ENCODE peak calls at places on chromosomes 4 and X, in four cellular contexts. One of them, this sample, is unnamed.
A peak's percentile ranks its signal among the peaks of the same experiment; 100 is the strongest.

GRCh38 chr4:121050251-121050650 is 22.1 kb downstream of the NDNF start:
- DNase-seq in foreskin fibroblast: peak; percentile 47
- DNase-seq in astrocyte of the spinal cord: peak; percentile 32
- DNase-seq in Calu3: no peak
- DNase-seq in this sample: no peak

GRCh38 chr4:169164669-169165415 is 105.9 kb downstream of the SH3RF1 start:
- DNase-seq in foreskin fibroblast: peak; percentile 71
- DNase-seq in astrocyte of the spinal cord: peak; percentile 30
- DNase-seq in Calu3: no peak
- DNase-seq in this sample: no peak

GRCh38 chrX:143615851-143616250 is 20.1 kb downstream of the SLITRK4 start:
- DNase-seq in foreskin fibroblast: no peak
- DNase-seq in astrocyte of the spinal cord: peak; percentile 37
- DNase-seq in Calu3: no peak
- DNase-seq in this sample: no peak

GRCh38 chr4:116005806-116006088 is 892.3 kb upstream of the NDST4 start:
- DNase-seq in foreskin fibroblast: no peak
- DNase-seq in astrocyte of the spinal cord: no peak
- DNase-seq in Calu3: no peak
- DNase-seq in this sample: no peak

GRCh38 chrX:111353810-111354209 is 58.2 kb downstream of the DCX start:
- DNase-seq in foreskin fibroblast: no peak
- DNase-seq in astrocyte of the spinal cord: peak; percentile 52
- DNase-seq in Calu3: no peak
- DNase-seq in this sample: no peak

GRCh38 chrX:72475952-72476668 is 96.5 kb downstream of the HDAC8 start:
- DNase-seq in foreskin fibroblast: no peak
- DNase-seq in astrocyte of the spinal cord: peak; percentile 5
- DNase-seq in Calu3: no peak
- DNase-seq in this sample: no peak

GRCh38 chrX:23705235-23705634 is 37.8 kb downstream of the ACOT9 start:
- DNase-seq in foreskin fibroblast: no peak
- DNase-seq in astrocyte of the spinal cord: no peak
- DNase-seq in Calu3: no peak
- DNase-seq in this sample: no peak

GRCh38 chr4:112083587-112084347 is 61.5 kb upstream of the FAM241A start:
- DNase-seq in foreskin fibroblast: peak; percentile 32
- DNase-seq in astrocyte of the spinal cord: peak; percentile 26
- DNase-seq in Calu3: no peak
- DNase-seq in this sample: no peak

GRCh38 chrX:19863237-19864223 is 23.9 kb downstream of the SH3KBP1 start:
- DNase-seq in foreskin fibroblast: no peak
- DNase-seq in astrocyte of the spinal cord: no peak
- DNase-seq in Calu3: no peak
- DNase-seq in this sample: no peak

GRCh38 chr4:139903845-139904244 is 238.2 kb downstream of the MGST2 start:
- DNase-seq in foreskin fibroblast: peak; percentile 47
- DNase-seq in astrocyte of the spinal cord: no peak
- DNase-seq in Calu3: no peak
- DNase-seq in this sample: no peak

GRCh38 chr4:3416270-3416669 is 25.5 kb upstream of the HGFAC start:
- DNase-seq in foreskin fibroblast: no peak
- DNase-seq in astrocyte of the spinal cord: no peak
- DNase-seq in Calu3: no peak
- DNase-seq in this sample: no peak

GRCh38 chrX:14095702-14096101 is 66.0 kb upstream of the GEMIN8 start:
- DNase-seq in foreskin fibroblast: peak; percentile 77
- DNase-seq in astrocyte of the spinal cord: peak; percentile 42
- DNase-seq in Calu3: peak; percentile 33
- DNase-seq in this sample: peak; percentile 41

GRCh38 chrX:45351478-45351877 is 150.8 kb upstream of the DIPK2B start:
- DNase-seq in foreskin fibroblast: peak; percentile 82
- DNase-seq in astrocyte of the spinal cord: peak; percentile 60
- DNase-seq in Calu3: no peak
- DNase-seq in this sample: no peak

GRCh38 chr4:183507928-183508327 is 3.1 kb downstream of the ING2 start:
- DNase-seq in foreskin fibroblast: no peak
- DNase-seq in astrocyte of the spinal cord: no peak
- DNase-seq in Calu3: no peak
- DNase-seq in this sample: no peak

GRCh38 chr4:87014284-87014782 is 79.5 kb downstream of the AFF1 start:
- DNase-seq in foreskin fibroblast: peak; percentile 58
- DNase-seq in astrocyte of the spinal cord: peak; percentile 19
- DNase-seq in Calu3: no peak
- DNase-seq in this sample: no peak

GRCh38 chrX:16963216-16963615 is 16.8 kb downstream of the REPS2 start:
- DNase-seq in foreskin fibroblast: no peak
- DNase-seq in astrocyte of the spinal cord: no peak
- DNase-seq in Calu3: no peak
- DNase-seq in this sample: no peak

GRCh38 chr4:92339671-92340070 is 35.9 kb downstream of the GRID2 start:
- DNase-seq in foreskin fibroblast: no peak
- DNase-seq in astrocyte of the spinal cord: no peak
- DNase-seq in Calu3: no peak
- DNase-seq in this sample: no peak

GRCh38 chrX:34381241-34381640 is 249.1 kb upstream of the FAM47A start:
- DNase-seq in foreskin fibroblast: peak; percentile 28
- DNase-seq in astrocyte of the spinal cord: no peak
- DNase-seq in Calu3: no peak
- DNase-seq in this sample: no peak

GRCh38 chr4:141871086-141871485 is 234.7 kb downstream of the IL15 start:
- DNase-seq in foreskin fibroblast: peak; percentile 15
- DNase-seq in astrocyte of the spinal cord: peak; percentile 7
- DNase-seq in Calu3: no peak
- DNase-seq in this sample: no peak

GRCh38 chr4:6230827-6231662 is 30.7 kb upstream of the JAKMIP1 start:
- DNase-seq in foreskin fibroblast: no peak
- DNase-seq in astrocyte of the spinal cord: no peak
- DNase-seq in Calu3: no peak
- DNase-seq in this sample: no peak

GRCh38 chrX:22748093-22748999 is 251.4 kb upstream of the DDX53 start:
- DNase-seq in foreskin fibroblast: peak; percentile 64
- DNase-seq in astrocyte of the spinal cord: peak; percentile 39
- DNase-seq in Calu3: peak; percentile 50
- DNase-seq in this sample: peak; percentile 52

GRCh38 chr4:80128941-80129340 is 55.9 kb upstream of the ANTXR2 start:
- DNase-seq in foreskin fibroblast: no peak
- DNase-seq in astrocyte of the spinal cord: no peak
- DNase-seq in Calu3: no peak
- DNase-seq in this sample: no peak